ENCODE peak calls at places on chromosomes 3 and 15, in five cellular contexts. Q is endodermal cell; Y is transverse colon; J is aorta; K is CD4-positive, CD25-positive, alpha-beta regulatory T cell. Z is an unnamed sample. For H3K9me3 and H3K4me1, the result is how much of the 10 kb centered on the place peaks cover.

GRCh38 chr3:53806182-53807116 is 39.8 kb downstream of the CHDH start:
- DNase-seq in Q (peak), Y (peak), K (no peak), J (no peak), Z (peak)

GRCh38 chr3:113844622-113845222 is 6.1 kb downstream of the GRAMD1C start:
- DNase-seq in J (no peak), Q (no peak), K (no peak), Y (no peak), Z (no peak)

GRCh38 chr3:30655187-30655812 is 48.9 kb downstream of the TGFBR2 start:
- DNase-seq in K (no peak), Q (no peak), Y (no peak), J (no peak), Z (no peak)

GRCh38 chr15:74815121-74815933 is 2.7 kb downstream of the LMAN1L start:
- DNase-seq in K (no peak), Q (no peak), J (no peak), Y (peak), Z (no peak)

GRCh38 chr3:45123841-45124269 is 22.3 kb downstream of the CDCP1 start:
- DNase-seq in Y (no peak), J (peak), Q (no peak), K (no peak), Z (no peak)

GRCh38 chr3:196518999-196519737 is 4.0 kb upstream of the SMCO1 start:
- DNase-seq in Y (peak), Q (peak), J (peak), K (peak), Z (no peak)

GRCh38 chr3:73294532-73294931 is 233.1 kb downstream of the EBLN2 start:
- DNase-seq in Q (peak), Y (no peak), K (no peak), J (no peak), Z (no peak)

GRCh38 chr3:125256675-125257074 is 44.1 kb upstream of the SLC12A8 start:
- DNase-seq in J (no peak), Q (no peak), Y (no peak), K (no peak), Z (no peak)

GRCh38 chr15:60835974-60836373 is 357.0 kb upstream of the ICE2 start:
- DNase-seq in J (no peak), K (no peak), Q (no peak), Y (no peak), Z (no peak)

GRCh38 chr3:11140054-11140712 is 14.1 kb upstream of the HRH1 start:
- DNase-seq in Y (peak), K (no peak), J (peak), Q (no peak), Z (no peak)

GRCh38 chr15:29003446-29004233 is 117.9 kb downstream of the APBA2 start:
- DNase-seq in Q (no peak), Y (no peak), K (no peak), J (no peak), Z (no peak)

GRCh38 chr15:22979069-22979698 is 984 bp downstream of the CYFIP1 start:
- DNase-seq in Q (peak), Y (peak), K (no peak), J (peak), Z (peak)

GRCh38 chr3:61561374-61562041 is at the start of gene PTPRG:
- DNase-seq in Y (peak), J (peak), Q (peak), K (no peak), Z (peak)

GRCh38 chr3:65894679-65895078 is 144.0 kb downstream of the MAGI1 start:
- DNase-seq in Q (no peak), Y (no peak), K (no peak), J (no peak), Z (no peak)

GRCh38 chr3:153350420-153350819 is 188.4 kb downstream of the RAP2B start:
- DNase-seq in Q (no peak), J (no peak), K (no peak), Y (no peak), Z (no peak)

GRCh38 chr3:7697538-7697937 is 804.1 kb upstream of the LMCD1 start:
- DNase-seq in Y (no peak), Q (no peak), J (no peak), K (no peak), Z (no peak)
- H3K9me3 ChIP-seq in Y (under half), Q (under half), J (under half), K (under half), Z (under half)

GRCh38 chr3:177370396-177370795 is 173.1 kb upstream of the TBL1XR1 start:
- DNase-seq in J (no peak), K (no peak), Q (no peak), Y (no peak), Z (no peak)
- H3K27ac ChIP-seq in J (no peak), K (no peak), Q (no peak), Y (no peak), Z (no peak)

DNA sequence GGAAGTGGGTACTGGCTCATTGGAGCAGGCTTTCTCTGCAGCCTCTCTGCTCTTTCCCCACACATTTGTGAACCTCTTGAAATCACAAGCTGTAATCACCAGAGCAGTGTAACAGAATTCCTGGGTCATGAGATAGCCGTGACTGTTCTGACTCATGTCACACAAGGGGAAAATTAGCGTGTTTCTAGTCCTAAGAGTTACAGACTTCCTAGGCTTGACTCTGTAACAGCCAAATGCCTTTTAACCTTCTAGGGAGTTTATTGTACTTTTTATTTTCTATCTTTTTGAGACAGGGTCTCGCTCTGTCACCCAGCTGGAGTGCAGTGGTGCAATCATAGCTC is 54.7 kb upstream of the TRAK1 start:
- DNase-seq in J (no peak), Q (no peak), Y (no peak), K (no peak), Z (no peak)
- H3K4me1 ChIP-seq in J (under half), Q (under half), Y (under half), K (under half), Z (half or more)

GRCh38 chr15:25022233-25022632 is 67.4 kb downstream of the SNRPN start:
- DNase-seq in Q (no peak), J (no peak), K (no peak), Y (no peak), Z (no peak)

DNA sequence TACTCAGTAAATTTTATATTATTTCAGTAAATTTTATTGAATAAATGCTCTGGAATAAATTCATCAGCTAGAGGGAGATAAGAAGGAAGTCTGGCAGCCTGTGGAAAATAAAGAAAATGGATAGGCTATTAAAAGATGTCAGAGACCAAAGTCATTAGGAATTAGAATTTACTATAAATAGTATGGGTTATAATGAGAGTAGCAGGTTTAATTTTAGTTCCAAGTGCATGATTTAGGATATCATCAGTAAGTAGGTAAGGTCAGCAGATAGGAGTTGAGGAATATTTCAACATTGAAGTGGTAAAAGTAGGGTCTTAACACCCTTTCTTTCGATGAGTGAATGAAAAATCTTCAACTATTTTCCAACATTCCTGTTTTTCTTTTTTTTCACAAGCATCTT is 64.6 kb downstream of the SNRPN start:
- DNase-seq in Y (no peak), J (no peak), K (no peak), Q (no peak), Z (no peak)
- H3K9me3 ChIP-seq in Y (half or more), J (under half), K (half or more), Q (under half), Z (half or more)

DNA sequence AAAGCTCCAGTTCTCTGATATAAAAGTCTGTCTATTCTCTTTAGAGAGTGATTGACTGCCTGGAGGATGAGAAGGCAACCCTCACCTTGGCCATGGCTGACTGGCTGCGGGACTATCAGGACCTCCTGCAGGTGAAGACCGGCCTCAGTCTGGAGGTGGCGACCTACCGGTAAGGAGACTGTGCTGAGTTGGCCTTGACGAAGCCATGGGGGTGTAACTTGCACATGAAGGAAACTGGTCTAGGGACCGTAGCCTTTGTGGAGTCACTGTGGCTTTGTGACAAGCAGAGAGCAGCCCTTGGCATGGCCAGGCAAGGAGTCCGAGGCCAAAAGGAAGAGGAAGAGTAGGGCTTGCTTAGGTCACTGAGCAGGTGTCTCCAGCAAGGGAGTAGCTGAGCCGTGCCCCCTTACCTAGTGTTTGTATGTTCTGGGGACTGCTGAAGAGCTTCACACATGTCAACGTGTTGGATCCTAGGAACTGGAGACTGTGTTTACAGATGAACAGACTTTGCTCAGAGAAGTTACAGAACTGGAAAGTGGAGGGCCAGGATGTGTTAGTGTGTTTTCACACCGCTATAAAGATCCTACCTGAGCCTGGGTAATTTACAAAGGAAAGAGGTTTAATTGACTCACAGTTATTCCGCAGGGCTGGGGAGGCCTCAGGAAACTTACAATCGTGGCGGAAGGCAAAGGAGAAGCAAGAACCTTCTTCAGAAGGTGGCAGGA is 8.8 kb downstream of the SYNM start:
- DNase-seq in Y (no peak), Q (no peak), J (no peak), K (no peak), Z (peak)
- H3K27ac ChIP-seq in Y (peak), Q (no peak), J (peak), K (no peak), Z (no peak)

DNA sequence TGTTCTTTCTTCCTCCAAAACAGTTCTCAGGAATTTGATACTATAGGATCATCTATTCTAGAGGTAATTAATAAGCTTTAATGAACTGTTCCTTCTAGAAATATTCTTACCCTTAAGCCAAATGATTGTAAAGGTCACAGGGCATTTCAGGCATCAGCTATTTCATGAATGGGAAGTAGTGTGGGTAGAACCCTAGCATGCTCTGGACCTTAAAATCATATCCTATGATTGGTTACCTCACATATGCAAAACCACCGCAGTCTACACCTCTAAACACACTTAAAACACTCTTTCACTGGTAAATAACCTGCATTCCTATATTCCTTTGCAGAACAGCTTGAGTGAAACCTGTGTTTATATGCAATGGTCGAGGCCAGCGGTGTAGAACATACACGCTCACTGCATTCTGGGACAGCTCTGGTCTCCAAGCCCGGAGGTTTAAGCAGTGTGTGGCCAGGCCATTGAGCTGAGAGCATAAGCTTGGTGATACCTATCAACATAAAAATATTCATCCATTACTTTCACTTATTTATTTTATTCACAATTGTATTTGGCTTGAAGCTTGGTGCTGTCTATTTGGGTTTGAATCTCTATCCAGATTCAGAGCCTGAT is 87.7 kb upstream of the RASGRP1 start:
- DNase-seq in Q (no peak), Y (no peak), K (no peak), J (no peak), Z (no peak)
- H3K4me1 ChIP-seq in Q (under half), Y (under half), K (half or more), J (under half), Z (under half)

GRCh38 chr3:41126475-41126874 is 72.8 kb upstream of the CTNNB1 start:
- DNase-seq in J (no peak), Q (peak), K (no peak), Y (no peak), Z (no peak)

GRCh38 chr3:41129731-41130130 is 69.6 kb upstream of the CTNNB1 start:
- DNase-seq in K (no peak), Q (no peak), Y (no peak), J (no peak), Z (no peak)

GRCh38 chr3:41126961-41127360 is 72.3 kb upstream of the CTNNB1 start:
- DNase-seq in K (no peak), J (no peak), Q (peak), Y (no peak), Z (no peak)

GRCh38 chr3:41127414-41127813 is 71.9 kb upstream of the CTNNB1 start:
- DNase-seq in K (no peak), J (no peak), Y (no peak), Q (no peak), Z (no peak)

GRCh38 chr3:41131224-41131623 is 68.1 kb upstream of the CTNNB1 start:
- DNase-seq in Q (no peak), K (no peak), Y (no peak), J (no peak), Z (no peak)
- H3K9me3 ChIP-seq in Q (under half), K (under half), Y (under half), J (under half), Z (under half)

GRCh38 chr3:194294888-194295214 is 56.3 kb downstream of the CPN2 start:
- DNase-seq in Y (no peak), J (no peak), Q (no peak), K (no peak), Z (peak)
- H3K27ac ChIP-seq in Y (no peak), J (no peak), Q (peak), K (no peak), Z (no peak)

GRCh38 chr3:50630916-50631315 is 14.0 kb downstream of the MAPKAPK3 start:
- DNase-seq in J (no peak), Q (no peak), K (no peak), Y (no peak), Z (no peak)
- H3K4me1 ChIP-seq in J (under half), Q (under half), K (half or more), Y (under half), Z (under half)

GRCh38 chr3:23991236-23992050 is 46.4 kb downstream of the NR1D2 start:
- DNase-seq in Q (no peak), J (no peak), Y (no peak), K (no peak), Z (no peak)

GRCh38 chr3:23993556-23994246 is 48.6 kb downstream of the NR1D2 start:
- DNase-seq in J (no peak), Y (no peak), K (no peak), Q (no peak), Z (no peak)

GRCh38 chr3:23996058-23996457 is 51.0 kb downstream of the NR1D2 start:
- DNase-seq in K (no peak), J (no peak), Q (no peak), Y (no peak), Z (no peak)

GRCh38 chr3:23992051-23992628 is 47.1 kb downstream of the NR1D2 start:
- DNase-seq in Q (no peak), Y (no peak), J (no peak), K (no peak), Z (no peak)

GRCh38 chr3:23994247-23994574 is 49.1 kb downstream of the NR1D2 start:
- DNase-seq in J (no peak), Y (no peak), Q (no peak), K (no peak), Z (no peak)
- H3K9me3 ChIP-seq in J (under half), Y (under half), Q (under half), K (under half), Z (under half)